ENCODE peak calls at places on chromosomes 16 and 17, in four cellular contexts. Z, H, A and P are unnamed samples.
A peak's percentile ranks its signal among the peaks of the same experiment; 100 is the strongest.

GRCh38 chr17:17025621-17026020 is 16.6 kb upstream of the MPRIP start:
- DNase-seq in Z (no peak), H (no peak), A (no peak), P (no peak)

GRCh38 chr16:89040861-89041570 is 52.6 kb upstream of the ACSF3 start:
- DNase-seq in Z (no peak), H (no peak), A (no peak), P (no peak)

GRCh38 chr17:34379876-34380275 is 16.8 kb upstream of the CCL1 start:
- DNase-seq in Z (no peak), H (no peak), A (no peak), P (no peak)

GRCh38 chr16:85028638-85029412 is 1.2 kb downstream of the KIAA0513 start:
- DNase-seq in Z (no peak), H (no peak), A (peak; percentile 84), P (no peak)

GRCh38 chr17:67980456-67980855 is 15.8 kb downstream of the C17orf58 start:
- DNase-seq in Z (no peak), H (no peak), A (no peak), P (no peak)

GRCh38 chr17:76441681-76442340 is 11.1 kb downstream of the UBE2O start:
- DNase-seq in Z (peak; percentile 31), H (no peak), A (no peak), P (no peak)

GRCh38 chr17:5522476-5522875 is 36.1 kb downstream of the MIS12 start:
- DNase-seq in Z (no peak), H (no peak), A (no peak), P (no peak)

GRCh38 chr17:75849724-75850123 is 5.4 kb downstream of the WBP2 start:
- DNase-seq in Z (peak; percentile 49), H (no peak), A (no peak), P (no peak)

GRCh38 chr16:48494742-48495141 is 109.5 kb upstream of the SIAH1 start:
- DNase-seq in Z (no peak), H (no peak), A (no peak), P (no peak)

GRCh38 chr17:63476494-63476856 is 386 bp upstream of the ACE start:
- DNase-seq in Z (peak; percentile 84), H (no peak), A (peak; percentile 18), P (no peak)

GRCh38 chr17:19645608-19646250 is 2.8 kb upstream of the ALDH3A2 start:
- DNase-seq in Z (peak; percentile 35), H (no peak), A (peak; percentile 7), P (no peak)

GRCh38 chr17:27153005-27153404 is 140.9 kb upstream of the WSB1 start:
- DNase-seq in Z (no peak), H (peak; percentile 87), A (no peak), P (peak; percentile 31)

GRCh38 chr16:72482695-72483094 is 310.7 kb upstream of the PMFBP1 start:
- DNase-seq in Z (no peak), H (no peak), A (no peak), P (no peak)

GRCh38 chr17:78933959-78934568 is 8.9 kb upstream of the TIMP2 start:
- DNase-seq in Z (no peak), H (peak; percentile 99), A (peak; percentile 96), P (peak; percentile 97)

GRCh38 chr17:59761385-59762021 is 54.0 kb downstream of the VMP1 start:
- DNase-seq in Z (no peak), H (no peak), A (peak; percentile 48), P (no peak)

GRCh38 chr16:22625948-22626347 is 115.3 kb downstream of the NPIPB5 start:
- DNase-seq in Z (no peak), H (no peak), A (no peak), P (no peak)

GRCh38 chr17:75551276-75551675 is 25.8 kb downstream of the LLGL2 start:
- DNase-seq in Z (no peak), H (no peak), A (no peak), P (no peak)

GRCh38 chr17:40122466-40122943 is 734 bp downstream of the MSL1 start:
- DNase-seq in Z (peak; percentile 77), H (no peak), A (peak; percentile 42), P (no peak)

GRCh38 chr16:60642956-60643355 is 1393.3 kb downstream of the CDH8 start:
- DNase-seq in Z (no peak), H (no peak), A (no peak), P (no peak)

GRCh38 chr16:75567911-75568310 is 1.7 kb downstream of the GABARAPL2 start:
- DNase-seq in Z (no peak), H (no peak), A (no peak), P (no peak)

GRCh38 chr17:70297397-70297796 is 128.1 kb downstream of the KCNJ2 start:
- DNase-seq in Z (no peak), H (no peak), A (no peak), P (no peak)

GRCh38 chr16:89710709-89711564 is 9.4 kb upstream of the SPATA2L start:
- DNase-seq in Z (no peak), H (no peak), A (no peak), P (no peak)

GRCh38 chr16:6016530-6017184 is 919.1 kb upstream of the EEF2KMT start:
- DNase-seq in Z (peak; percentile 64), H (no peak), A (no peak), P (no peak)

GRCh38 chr16:88725609-88726407 is 19.5 kb downstream of the CTU2 start:
- DNase-seq in Z (no peak), H (no peak), A (no peak), P (no peak)

GRCh38 chr16:66959645-66960177 is 1.4 kb upstream of the CES3 start:
- DNase-seq in Z (no peak), H (no peak), A (no peak), P (no peak)

GRCh38 chr16:75580-76501 is 2.2 kb upstream of the MPG start:
- DNase-seq in Z (peak; percentile 65), H (no peak), A (peak; percentile 41), P (peak; percentile 94)

GRCh38 chr17:59466943-59467801 is 98.2 kb upstream of the DHX40 start:
- DNase-seq in Z (no peak), H (peak; percentile 66), A (no peak), P (no peak)

GRCh38 chr16:84672276-84673202 is 24.2 kb downstream of the KLHL36 start:
- DNase-seq in Z (peak; percentile 91), H (no peak), A (peak; percentile 72), P (peak; percentile 89)

GRCh38 chr16:82070656-82071369 is 35.8 kb downstream of the HSD17B2 start:
- DNase-seq in Z (no peak), H (no peak), A (no peak), P (no peak)

GRCh38 chr17:7880076-7880868 is 8.3 kb upstream of the CHD3 start:
- DNase-seq in Z (peak; percentile 25), H (no peak), A (no peak), P (no peak)

GRCh38 chr16:27103954-27104353 is 37.2 kb downstream of the C16orf82 start:
- DNase-seq in Z (no peak), H (no peak), A (no peak), P (no peak)

GRCh38 chr17:8444506-8444905 is 8.8 kb downstream of the NDEL1 start:
- DNase-seq in Z (no peak), H (no peak), A (no peak), P (no peak)

DNA sequence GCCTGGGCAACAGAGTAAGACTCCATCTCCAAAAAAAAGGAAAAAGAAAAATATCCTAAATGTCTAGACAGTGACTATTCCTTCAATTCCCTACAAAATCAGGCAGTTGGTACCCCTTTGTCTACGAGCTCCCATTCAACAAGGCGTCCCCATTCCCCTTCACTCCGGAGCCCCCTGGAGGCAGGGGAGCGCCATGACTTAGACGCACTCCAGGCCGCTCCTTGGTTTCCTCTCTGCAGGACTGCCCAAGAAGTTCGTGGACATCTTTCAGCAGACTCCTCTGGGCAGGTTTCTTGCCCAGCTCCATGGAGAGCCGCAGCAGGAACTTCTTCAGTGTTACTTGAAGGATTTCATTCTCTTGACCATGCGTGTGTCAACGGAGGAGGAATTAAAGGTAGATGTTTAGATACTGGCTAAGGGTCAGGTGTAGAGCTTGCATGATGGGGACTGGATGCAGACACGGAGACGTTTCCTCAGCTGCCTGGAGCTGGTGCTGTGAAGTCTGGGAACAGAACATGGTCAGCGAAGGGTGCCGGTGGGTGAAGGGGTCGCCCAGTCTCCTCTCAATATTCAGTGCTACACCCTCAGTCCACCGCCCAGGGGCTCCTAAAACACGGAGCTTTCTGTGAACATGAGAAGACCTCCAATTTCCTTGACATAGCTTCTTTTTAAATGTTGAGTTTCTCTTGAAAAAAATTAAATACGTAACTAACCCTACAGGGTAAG is 53.3 kb upstream of the ENDOV start:
- DNase-seq in Z (peak; percentile 58), H (no peak), A (no peak), P (peak; percentile 31)
- TF ChIP-seq POLR2AphosphoS5 in Z (no peak), H (no peak), A (no peak), P (no peak)

GRCh38 chr17:57874434-57875108 is 24.7 kb upstream of the MRPS23 start:
- DNase-seq in Z (no peak), H (no peak), A (peak; percentile 94), P (peak; percentile 84)

GRCh38 chr17:57876023-57876865 is 26.4 kb upstream of the MRPS23 start:
- DNase-seq in Z (no peak), H (no peak), A (no peak), P (no peak)

GRCh38 chr17:57876866-57877237 is 27.0 kb upstream of the MRPS23 start:
- DNase-seq in Z (no peak), H (no peak), A (no peak), P (no peak)

GRCh38 chr17:57874058-57874419 is 24.2 kb upstream of the MRPS23 start:
- DNase-seq in Z (no peak), H (no peak), A (no peak), P (no peak)

GRCh38 chr17:57875109-57876022 is 25.5 kb upstream of the MRPS23 start:
- DNase-seq in Z (peak; percentile 74), H (no peak), A (peak; percentile 98), P (peak; percentile 91)
- H3K4me3 ChIP-seq in Z (no peak overlapping the region), H (peak overlapping the region; percentile 38), A (no peak overlapping the region), P (peak overlapping the region; percentile 32)

DNA sequence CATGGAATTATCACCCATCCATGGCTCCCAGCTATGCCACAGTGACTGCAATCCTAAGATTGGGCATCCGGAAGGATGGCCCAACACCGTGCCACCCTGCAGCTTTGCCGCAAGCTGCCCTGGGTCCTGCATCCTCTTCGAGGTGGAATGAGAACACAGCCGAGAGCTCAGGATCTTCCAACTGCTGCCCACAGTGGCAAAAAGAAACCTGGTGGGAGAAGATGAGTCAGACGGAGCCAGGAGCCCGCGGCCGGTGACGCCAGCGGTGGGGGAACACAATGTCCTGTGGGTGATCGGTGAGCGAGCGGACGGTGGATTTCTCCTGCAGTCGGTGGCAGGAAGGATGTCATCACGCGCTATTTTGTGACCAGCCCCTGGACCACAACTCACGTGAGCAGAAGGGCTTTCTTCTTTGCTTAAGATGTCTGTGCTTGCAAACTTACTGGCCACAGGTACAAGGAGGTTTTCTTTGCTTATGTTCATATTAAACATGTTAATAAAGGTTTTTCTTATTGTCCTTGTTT is 20.1 kb downstream of the CD7 start:
- DNase-seq in Z (no peak), H (peak; percentile 99), A (peak; percentile 84), P (peak; percentile 96)
- TF ChIP-seq POLR2AphosphoS5 in Z (no peak), H (peak; percentile 93), A (peak; percentile 25), P (peak; percentile 72)

GRCh38 chr17:10196936-10197335 is 1.5 kb downstream of the GAS7 start:
- DNase-seq in Z (no peak), H (no peak), A (no peak), P (no peak)

GRCh38 chr17:10198509-10199249 is at the start of gene GAS7:
- DNase-seq in Z (peak; percentile 11), H (peak; percentile 93), A (no peak), P (peak; percentile 89)

GRCh38 chr17:10196384-10196783 is 2.0 kb downstream of the GAS7 start:
- DNase-seq in Z (no peak), H (no peak), A (no peak), P (peak; percentile 66)

GRCh38 chr17:10197362-10197720 is 1.1 kb downstream of the GAS7 start:
- DNase-seq in Z (no peak), H (no peak), A (no peak), P (no peak)

GRCh38 chr17:10197721-10198508 is 491 bp downstream of the GAS7 start:
- DNase-seq in Z (no peak), H (no peak), A (no peak), P (peak; percentile 68)
- H3K4me3 ChIP-seq in Z (no peak overlapping the region), H (peak overlapping the region; percentile 78), A (no peak overlapping the region), P (peak overlapping the region; percentile 86)